ENCODE peak calls at places on chromosome 9, in six cellular contexts. J is H1, I is neuronal stem cell, X is IMR-90, N is trophoblast cell, B is mesenchymal stem cell. C is an unnamed sample.

GRCh38 chr9:77648458-77649108 is 461 bp upstream of the GNA14 start:
- DNase-seq in J (peak; percentile 85), I (peak; percentile 14), X (no peak), N (peak; percentile 32), B (peak; percentile 26), C (peak; percentile 81)

GRCh38 chr9:105132576-105132975 is 111.9 kb upstream of the SLC44A1 start:
- DNase-seq in J (no peak), I (no peak), X (peak; percentile 95), N (peak; percentile 99), B (peak; percentile 85), C (peak; percentile 69)

GRCh38 chr9:108463927-108464606 is 391.7 kb downstream of the ACTL7B start:
- DNase-seq in J (no peak), I (no peak), X (no peak), N (no peak), B (no peak), C (no peak)

GRCh38 chr9:69192214-69192613 is 18.1 kb downstream of the TJP2 start:
- DNase-seq in J (no peak), I (no peak), X (no peak), N (no peak), B (no peak), C (no peak)

GRCh38 chr9:121744002-121744686 is 92.7 kb downstream of the DAB2IP start:
- DNase-seq in J (no peak), I (no peak), X (peak; percentile 43), N (peak; percentile 78), B (peak; percentile 60), C (peak; percentile 78)

GRCh38 chr9:95511952-95512750 is 4.6 kb downstream of the PTCH1 start:
- DNase-seq in J (peak; percentile 64), I (no peak), X (no peak), N (peak; percentile 1), B (peak; percentile 58), C (peak; percentile 79)

GRCh38 chr9:93567271-93567959 is 9.0 kb upstream of the PHF2 start:
- DNase-seq in J (no peak), I (no peak), X (no peak), N (peak; percentile 56), B (no peak), C (no peak)

GRCh38 chr9:8613346-8613825 is 813.8 kb upstream of the DMAC1 start:
- DNase-seq in J (no peak), I (no peak), X (no peak), N (no peak), B (no peak), C (no peak)

GRCh38 chr9:76374702-76375543 is 19.3 kb downstream of the RFK start:
- DNase-seq in J (no peak), I (no peak), X (peak; percentile 96), N (peak; percentile 96), B (peak; percentile 92), C (peak; percentile 85)

GRCh38 chr9:120490888-120491595 is 88.9 kb downstream of the CDK5RAP2 start:
- DNase-seq in J (no peak), I (no peak), X (no peak), N (no peak), B (peak; percentile 23), C (no peak)

GRCh38 chr9:16257604-16258003 is 612.9 kb downstream of the BNC2 start:
- DNase-seq in J (no peak), I (no peak), X (no peak), N (peak; percentile 21), B (peak; percentile 37), C (peak; percentile 34)

GRCh38 chr9:97517331-97518089 is 16.0 kb downstream of the TMOD1 start:
- DNase-seq in J (no peak), I (no peak), X (no peak), N (no peak), B (no peak), C (no peak)

GRCh38 chr9:20940447-20941176 is 90.8 kb downstream of the HACD4 start:
- DNase-seq in J (no peak), I (no peak), X (peak; percentile 33), N (no peak), B (peak; percentile 9), C (peak; percentile 7)

GRCh38 chr9:4854191-4854590 is 61.4 kb downstream of the RCL1 start:
- DNase-seq in J (no peak), I (no peak), X (no peak), N (no peak), B (no peak), C (no peak)

GRCh38 chr9:83355024-83355444 is 183.2 kb downstream of the FRMD3 start:
- DNase-seq in J (no peak), I (no peak), X (peak; percentile 6), N (no peak), B (peak; percentile 8), C (peak; percentile 23)

GRCh38 chr9:98708933-98709911 is at the start of gene GABBR2:
- DNase-seq in J (peak; percentile 67), I (no peak), X (peak; percentile 4), N (no peak), B (no peak), C (peak; percentile 34)

GRCh38 chr9:70988551-70988950 is 132.9 kb downstream of the TRPM3 start:
- DNase-seq in J (no peak), I (no peak), X (no peak), N (peak; percentile 12), B (no peak), C (no peak)

GRCh38 chr9:124007468-124008306 is 3.9 kb upstream of the LHX2 start:
- DNase-seq in J (no peak), I (peak; percentile 29), X (no peak), N (no peak), B (no peak), C (peak; percentile 37)
- H3K4me3 ChIP-seq in J (peak overlapping the region; percentile 5), I (peak overlapping the region; percentile 76), X (no peak overlapping the region), N (no peak overlapping the region), B (no peak overlapping the region), C (no peak overlapping the region)

GRCh38 chr9:79165006-79165405 is 406.8 kb upstream of the TLE4 start:
- DNase-seq in J (no peak), I (no peak), X (peak; percentile 79), N (peak; percentile 56), B (peak; percentile 57), C (no peak)
- H2BK120ac ChIP-seq in J (no peak overlapping the region), I (no peak overlapping the region), X (no peak overlapping the region), N (no peak overlapping the region), B (no peak overlapping the region), C (no peak overlapping the region)

GRCh38 chr9:18472435-18472834 is 1.5 kb upstream of the ADAMTSL1 start:
- DNase-seq in J (no peak), I (no peak), X (no peak), N (no peak), B (no peak), C (no peak)
- H3K4me3 ChIP-seq in J (no peak overlapping the region), I (no peak overlapping the region), X (no peak overlapping the region), N (no peak overlapping the region), B (peak overlapping the region; percentile 96), C (no peak overlapping the region)

GRCh38 chr9:14750871-14751270 is 28.3 kb upstream of the CER1 start:
- DNase-seq in J (no peak), I (no peak), X (no peak), N (no peak), B (no peak), C (no peak)

GRCh38 chr9:14752871-14753270 is 30.3 kb upstream of the CER1 start:
- DNase-seq in J (no peak), I (no peak), X (no peak), N (peak; percentile 21), B (no peak), C (peak; percentile 82)

GRCh38 chr9:14749738-14750137 is 27.2 kb upstream of the CER1 start:
- DNase-seq in J (no peak), I (no peak), X (no peak), N (no peak), B (no peak), C (no peak)

GRCh38 chr9:14748373-14748772 is 25.8 kb upstream of the CER1 start:
- DNase-seq in J (no peak), I (no peak), X (no peak), N (no peak), B (no peak), C (no peak)

DNA sequence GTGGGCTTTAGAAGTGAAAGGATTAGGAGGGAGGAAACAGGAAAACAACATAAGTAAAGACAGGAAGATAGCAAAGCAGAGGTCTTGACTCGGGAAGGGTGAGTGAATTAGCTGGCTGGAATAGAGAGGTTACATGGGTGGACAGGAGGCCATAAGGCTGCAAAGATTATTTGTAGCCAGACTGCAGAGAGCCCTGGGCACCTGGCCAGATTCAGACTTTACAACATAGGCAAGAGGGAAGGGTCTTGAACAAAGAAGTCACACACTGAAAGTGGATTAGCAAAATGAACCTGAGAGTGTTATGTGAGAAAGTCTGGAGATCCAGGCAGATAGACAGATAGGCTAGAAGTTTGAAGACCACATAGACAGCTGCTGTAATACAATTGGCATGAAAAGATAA is 29.7 kb upstream of the CER1 start:
- DNase-seq in J (no peak), I (no peak), X (no peak), N (no peak), B (no peak), C (peak; percentile 91)
- H2BK120ac ChIP-seq in J (no peak overlapping the region), I (no peak overlapping the region), X (no peak overlapping the region), N (no peak overlapping the region), B (no peak overlapping the region), C (peak overlapping the region; percentile 78)

DNA sequence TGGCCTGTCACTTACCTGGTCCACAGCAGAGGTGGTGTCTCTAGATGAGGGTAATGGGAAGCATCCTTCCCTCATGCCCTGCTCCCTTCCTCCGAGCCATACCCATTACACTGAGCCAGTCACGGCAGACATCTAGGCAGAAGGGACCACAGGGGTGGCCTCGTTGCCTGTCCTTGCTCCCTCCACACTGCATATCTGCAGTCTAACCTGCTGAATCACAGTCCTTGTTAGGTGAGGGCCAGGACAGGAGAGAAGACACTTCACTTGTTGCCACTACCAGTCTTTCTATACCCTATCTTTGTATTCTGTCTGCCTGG is 18.4 kb upstream of the SPINK4 start:
- DNase-seq in J (no peak), I (no peak), X (no peak), N (no peak), B (no peak), C (no peak)
- H3K4me3 ChIP-seq in J (no peak overlapping the region), I (no peak overlapping the region), X (no peak overlapping the region), N (no peak overlapping the region), B (no peak overlapping the region), C (no peak overlapping the region)

GRCh38 chr9:73845954-73846690 is 651.0 kb upstream of the RORB start:
- DNase-seq in J (no peak), I (peak; percentile 14), X (no peak), N (no peak), B (no peak), C (peak; percentile 28)

GRCh38 chr9:73841018-73841417 is 656.1 kb upstream of the RORB start:
- DNase-seq in J (no peak), I (no peak), X (no peak), N (no peak), B (no peak), C (peak; percentile 55)

GRCh38 chr9:73847536-73847935 is 649.6 kb upstream of the RORB start:
- DNase-seq in J (no peak), I (no peak), X (no peak), N (no peak), B (no peak), C (peak; percentile 77)

DNA sequence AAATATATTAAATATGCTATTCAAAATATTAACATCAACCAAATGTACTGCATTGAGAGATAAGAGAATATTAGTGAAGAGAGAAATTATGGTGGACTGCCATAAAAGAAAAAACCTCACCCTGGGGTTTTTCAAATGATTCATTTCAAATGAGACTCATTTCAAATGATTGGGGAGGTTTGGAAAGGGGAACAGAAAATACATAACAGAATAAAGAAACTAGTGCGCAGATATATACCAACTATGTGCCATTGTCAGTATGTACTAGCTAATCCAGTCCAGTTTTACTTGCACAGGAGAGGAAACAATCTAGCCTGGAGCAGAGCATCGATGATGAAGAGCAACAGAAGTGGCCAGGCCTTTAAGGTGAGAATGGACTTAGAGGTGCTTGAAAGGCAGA is 651.6 kb upstream of the RORB start:
- DNase-seq in J (no peak), I (no peak), X (no peak), N (no peak), B (no peak), C (no peak)
- H2BK120ac ChIP-seq in J (peak overlapping the region; percentile 95), I (no peak overlapping the region), X (no peak overlapping the region), N (no peak overlapping the region), B (no peak overlapping the region), C (no peak overlapping the region)

C was measured in mesendoderm.